ENCODE peak calls at places on chromosomes 6 and 20, in six cellular contexts. T is IMR-90, B is spleen, M is GM12865, V is A549, Z is left ventricle myocardium inferior. K is an unnamed sample.

GRCh38 chr6:128365520-128366160 is 154.8 kb downstream of the PTPRK start:
- DNase-seq in Z (no peak), T (no peak), B (no peak), V (no peak), M (no peak), K (no peak)

GRCh38 chr20:52340036-52340634 is 148.6 kb upstream of the ZFP64 start:
- DNase-seq in Z (no peak), M (no peak), T (no peak), V (peak), B (no peak), K (no peak)

GRCh38 chr6:31826793-31827285 is 699 bp upstream of the HSPA1B start:
- DNase-seq in V (peak), M (peak), Z (peak), B (peak), T (no peak), K (peak)

GRCh38 chr6:12585497-12585958 is 131.0 kb upstream of the PHACTR1 start:
- DNase-seq in Z (peak), B (no peak), M (no peak), T (peak), V (no peak), K (peak)

GRCh38 chr6:118198746-118199145 is 291.7 kb downstream of the SLC35F1 start:
- DNase-seq in T (peak), V (no peak), B (no peak), M (no peak), Z (no peak), K (no peak)

GRCh38 chr6:139536751-139537617 is 162.5 kb upstream of the CITED2 start:
- DNase-seq in T (no peak), M (no peak), V (peak), B (no peak), Z (no peak), K (no peak)

GRCh38 chr20:6744805-6745204 is 22.7 kb upstream of the BMP2 start:
- DNase-seq in Z (no peak), T (no peak), V (no peak), M (no peak), B (no peak), K (no peak)

GRCh38 chr6:6612308-6612707 is 23.8 kb downstream of the LY86 start:
- DNase-seq in Z (no peak), T (no peak), B (no peak), M (no peak), V (no peak), K (no peak)

GRCh38 chr20:48189177-48189576 is 403.9 kb upstream of the SULF2 start:
- DNase-seq in B (no peak), V (peak), Z (no peak), T (no peak), M (peak), K (no peak)

GRCh38 chr6:138485586-138486248 is 13.6 kb downstream of the NHSL1 start:
- DNase-seq in Z (no peak), T (no peak), B (no peak), M (no peak), V (no peak), K (no peak)

GRCh38 chr6:38489951-38490350 is 149.8 kb downstream of the BTBD9 start:
- DNase-seq in M (no peak), B (no peak), Z (no peak), T (peak), V (no peak), K (no peak)

GRCh38 chr20:47660983-47661711 is 124.1 kb downstream of the SULF2 start:
- DNase-seq in M (no peak), Z (no peak), T (no peak), B (no peak), V (no peak), K (no peak)

GRCh38 chr20:32914031-32914430 is 55.3 kb downstream of the EFCAB8 start:
- DNase-seq in V (no peak), M (no peak), B (no peak), T (no peak), Z (no peak), K (no peak)

GRCh38 chr20:24578605-24579004 is 109.2 kb downstream of the SYNDIG1 start:
- DNase-seq in Z (no peak), M (no peak), T (no peak), V (no peak), B (no peak), K (peak)

GRCh38 chr6:140540743-140541142 is 1166.3 kb upstream of the CITED2 start:
- DNase-seq in V (no peak), B (no peak), T (no peak), M (peak), Z (no peak), K (no peak)

GRCh38 chr6:143695106-143696059 is 17.6 kb downstream of the PHACTR2 start:
- DNase-seq in V (no peak), T (no peak), Z (no peak), B (no peak), M (no peak), K (no peak)

GRCh38 chr6:37546141-37546871 is 46.6 kb upstream of the CCDC167 start:
- DNase-seq in Z (no peak), B (no peak), V (no peak), T (no peak), M (no peak), K (no peak)

GRCh38 chr6:18528084-18528743 is 141.1 kb downstream of the RNF144B start:
- DNase-seq in M (no peak), B (no peak), V (no peak), Z (no peak), T (peak), K (no peak)

GRCh38 chr20:17834804-17835203 is 133.8 kb downstream of the SNX5 start:
- DNase-seq in Z (no peak), T (no peak), M (no peak), V (no peak), B (no peak), K (no peak)

GRCh38 chr6:78947529-78947928 is 80.2 kb downstream of the IRAK1BP1 start:
- DNase-seq in B (no peak), T (peak), M (no peak), Z (no peak), V (no peak), K (no peak)

GRCh38 chr6:38784506-38785235 is 69.6 kb downstream of the DNAH8 start:
- DNase-seq in B (no peak), V (no peak), Z (no peak), M (no peak), T (no peak), K (no peak)

GRCh38 chr6:136103101-136103688 is 146.9 kb downstream of the MTFR2 start:
- DNase-seq in Z (no peak), M (no peak), B (no peak), V (no peak), T (peak), K (no peak)

GRCh38 chr6:13307508-13307995 is 20.8 kb downstream of the TBC1D7 start:
- DNase-seq in M (no peak), Z (no peak), B (no peak), V (peak), T (peak), K (no peak)

GRCh38 chr6:170023620-170024521 is 267.0 kb downstream of the DLL1 start:
- DNase-seq in Z (peak), V (no peak), T (no peak), M (no peak), B (peak), K (no peak)

GRCh38 chr6:10322991-10323390 is 91.9 kb downstream of the TFAP2A start:
- DNase-seq in T (no peak), M (no peak), B (no peak), Z (no peak), V (no peak), K (no peak)

GRCh38 chr20:63767886-63768285 is 28.3 kb downstream of the SLC2A4RG start:
- DNase-seq in Z (no peak), T (no peak), V (no peak), B (no peak), M (no peak), K (no peak)

GRCh38 chr6:1724124-1724523 is 114.4 kb downstream of the FOXC1 start:
- DNase-seq in M (no peak), Z (no peak), V (no peak), T (no peak), B (no peak), K (no peak)

GRCh38 chr20:57714409-57715267 is 4.8 kb upstream of the PMEPA1 start:
- DNase-seq in M (no peak), B (no peak), T (peak), V (peak), Z (no peak), K (no peak)

GRCh38 chr6:142635130-142635529 is 309.8 kb downstream of the HIVEP2 start:
- DNase-seq in V (no peak), B (no peak), T (peak), M (no peak), Z (no peak), K (no peak)

GRCh38 chr6:93424303-93425064 is 5.1 kb upstream of the EPHA7 start:
- DNase-seq in M (no peak), T (no peak), Z (no peak), V (no peak), B (no peak), K (no peak)

GRCh38 chr6:129432738-129433137 is 277.2 kb downstream of the ARHGAP18 start:
- DNase-seq in V (peak), B (no peak), T (peak), M (no peak), Z (no peak), K (no peak)

GRCh38 chr6:155980680-155981079 is 525.0 kb upstream of the NOX3 start:
- DNase-seq in Z (no peak), V (no peak), M (no peak), T (no peak), B (no peak), K (no peak)

GRCh38 chr6:166348305-166348949 is 6.1 kb upstream of the SFT2D1 start:
- DNase-seq in V (no peak), B (no peak), Z (no peak), T (no peak), M (no peak), K (no peak)

GRCh38 chr6:52253494-52253893 is 9.2 kb upstream of the IL17F start:
- DNase-seq in V (no peak), M (peak), B (no peak), Z (no peak), T (no peak), K (no peak)

DNA sequence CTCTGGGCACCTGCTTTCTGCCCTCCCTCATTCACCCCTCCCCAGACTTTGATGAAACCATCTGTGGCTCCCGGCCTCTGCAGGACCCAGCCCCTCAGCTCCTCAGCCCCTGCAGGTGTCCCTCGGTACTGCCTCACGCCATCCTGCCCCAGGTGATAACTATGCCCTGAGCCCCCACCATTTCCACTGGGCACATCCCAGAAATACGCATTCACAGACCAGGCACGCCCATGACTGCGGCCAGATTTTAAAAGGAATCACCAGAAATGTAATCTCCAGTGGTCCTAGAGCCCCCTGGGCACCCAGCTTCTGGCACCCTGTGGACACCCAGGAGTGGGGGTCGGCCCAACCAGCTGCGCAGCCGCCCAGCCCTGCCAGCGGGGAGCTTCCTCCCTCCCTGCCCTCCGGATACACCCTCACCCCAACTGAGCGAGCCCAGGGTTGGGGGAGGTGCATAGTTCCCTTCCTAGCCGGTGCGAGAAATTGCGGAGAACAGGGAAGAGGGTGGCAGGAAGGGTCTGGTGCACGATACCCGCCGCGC is 585 bp upstream of the NTSR1 start:
- DNase-seq in Z (no peak), T (no peak), B (no peak), M (peak), V (peak), K (no peak)
- TF ChIP-seq CTCF in Z (no peak), T (peak), B (no peak), M (peak), V (no peak), K (no peak)

GRCh38 chr6:121436966-121437756 is 1.7 kb downstream of the GJA1 start:
- DNase-seq in V (peak), M (no peak), B (no peak), T (peak), Z (peak), K (peak)
- H3K4me3 ChIP-seq in V (peak), M (peak), B (peak), T (peak), Z (peak), K (peak)

DNA sequence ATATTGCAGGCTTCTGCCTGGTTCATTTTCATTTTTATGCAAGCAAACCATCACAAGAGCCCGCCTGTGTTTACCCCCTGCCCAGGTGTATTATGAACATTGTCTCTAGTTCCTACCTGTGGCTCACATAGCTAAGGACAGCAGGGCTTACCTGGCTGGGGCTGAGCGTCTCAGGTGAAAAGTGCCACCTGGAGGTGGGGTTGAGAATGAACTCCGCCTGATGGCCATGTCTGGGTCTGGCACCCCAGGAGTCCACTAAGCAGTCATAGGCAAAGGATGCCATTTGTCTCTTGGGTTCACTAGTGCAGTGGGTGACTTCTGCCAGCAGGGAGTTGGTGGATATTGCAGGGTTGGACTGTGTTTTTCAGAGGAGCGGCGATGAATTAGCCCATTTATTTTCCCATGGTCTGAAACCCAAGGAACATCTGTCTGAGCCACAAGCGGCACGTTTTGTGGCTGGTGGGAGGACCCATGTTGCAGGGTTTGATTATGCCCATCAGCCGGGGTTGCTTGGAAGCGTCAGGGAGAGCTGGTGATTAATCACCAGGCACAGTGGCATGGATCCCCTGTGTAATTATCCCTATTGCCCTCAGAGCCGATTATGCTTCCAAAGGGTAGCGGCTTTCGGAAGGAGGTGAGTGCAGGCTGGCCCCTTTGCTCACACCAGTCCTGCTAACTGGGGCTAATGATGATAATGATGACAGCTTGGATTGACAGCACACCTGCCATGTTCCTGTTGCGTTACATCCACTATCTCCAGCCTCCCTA is 92.2 kb downstream of the CDH26 start:
- DNase-seq in M (no peak), T (no peak), V (peak), Z (no peak), B (no peak), K (no peak)
- TF ChIP-seq CTCF in M (no peak), T (no peak), V (peak), Z (peak), B (no peak), K (no peak)

GRCh38 chr6:85453490-85453889 is 3.6 kb downstream of the NT5E start:
- DNase-seq in Z (no peak), M (peak), B (peak), T (no peak), V (no peak), K (no peak)
- H3K4me3 ChIP-seq in Z (no peak), M (peak), B (no peak), T (peak), V (no peak), K (no peak)

GRCh38 chr6:68572525-68572924 is 62.6 kb upstream of the ADGRB3 start:
- DNase-seq in Z (no peak), T (no peak), V (peak), B (no peak), M (peak), K (no peak)
- TF ChIP-seq CTCF in Z (peak), T (no peak), V (no peak), B (no peak), M (peak), K (peak)

DNA sequence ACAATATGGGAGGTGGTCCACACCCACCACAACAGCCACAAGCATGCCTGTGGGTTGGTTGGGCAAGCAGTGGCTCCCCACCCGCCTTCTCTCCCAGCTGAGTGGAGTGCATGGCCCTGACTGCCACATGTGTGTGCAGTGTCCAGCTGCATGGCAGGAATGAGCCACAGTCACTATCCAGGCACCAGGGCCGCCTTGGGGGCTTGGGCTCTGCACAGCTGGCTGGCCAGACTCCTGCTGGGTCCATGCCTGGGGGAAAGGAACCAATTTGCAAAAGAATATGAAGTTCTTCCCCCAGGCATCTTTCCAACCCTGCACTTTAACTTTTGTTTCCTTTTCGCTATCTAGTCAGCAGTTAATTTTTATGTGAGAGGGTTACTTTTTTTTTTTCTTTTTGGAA is 11.6 kb upstream of the ASCC3 start:
- DNase-seq in Z (no peak), M (no peak), T (no peak), B (no peak), V (no peak), K (no peak)
- H3K4me3 ChIP-seq in Z (no peak), M (no peak), T (no peak), B (no peak), V (no peak), K (no peak)

K was measured in kidney.